ENCODE peak calls at places on chromosome 6, in nine cellular contexts. Y is naive thymus-derived CD4-positive, alpha-beta T cell; X is SW480; P is A172; L is coronary artery; R is Panc1; S is mesenchymal stem cell; B is iris pigment epithelial cell; K is HEK293T. M is an unnamed sample.

GRCh38 chr6:161273356-161273751 is 507 bp downstream of the AGPAT4 start:
- DNase-seq in S (peak), Y (peak), K (no peak), X (no peak), B (peak), L (no peak), R (no peak), P (no peak), M (no peak)

GRCh38 chr6:78781001-78781400 is 86.3 kb upstream of the IRAK1BP1 start:
- DNase-seq in S (no peak), L (no peak), X (peak), P (peak), Y (no peak), R (no peak), K (no peak), B (no peak), M (no peak)

GRCh38 chr6:20916081-20916480 is 381.8 kb downstream of the CDKAL1 start:
- DNase-seq in K (no peak), R (no peak), S (no peak), X (no peak), Y (no peak), B (peak), L (no peak), P (no peak), M (no peak)

GRCh38 chr6:20160541-20161283 is 51.6 kb downstream of the MBOAT1 start:
- DNase-seq in R (no peak), X (no peak), S (no peak), B (no peak), Y (no peak), L (no peak), P (no peak), K (no peak), M (no peak)

GRCh38 chr6:7409740-7410139 is 20.1 kb downstream of the RIOK1 start:
- DNase-seq in S (no peak), L (no peak), K (no peak), X (no peak), P (no peak), Y (no peak), R (no peak), B (no peak), M (no peak)

GRCh38 chr6:124772733-124773319 is 189.4 kb upstream of the RNF217 start:
- DNase-seq in Y (no peak), X (no peak), S (no peak), K (peak), L (no peak), B (no peak), R (no peak), P (no peak), M (no peak)

GRCh38 chr6:21348462-21349195 is 244.9 kb upstream of the SOX4 start:
- DNase-seq in Y (no peak), X (no peak), S (peak), P (peak), L (no peak), B (peak), K (peak), R (peak), M (no peak)

GRCh38 chr6:39389372-39389767 is 66.9 kb upstream of the KCNK16 start:
- DNase-seq in P (no peak), Y (no peak), R (no peak), K (peak), L (no peak), B (no peak), X (no peak), S (peak), M (peak)

GRCh38 chr6:30334077-30334476 is 7.3 kb downstream of the TRIM39 start:
- DNase-seq in Y (no peak), P (peak), B (no peak), X (no peak), R (no peak), L (no peak), K (no peak), S (peak), M (no peak)

GRCh38 chr6:42404494-42404893 is 47.2 kb downstream of the TRERF1 start:
- DNase-seq in X (peak), K (no peak), P (peak), S (peak), L (no peak), Y (no peak), R (no peak), B (peak), M (no peak)

GRCh38 chr6:16759646-16760535 is 1.4 kb downstream of the ATXN1 start:
- DNase-seq in B (peak), S (peak), P (no peak), X (peak), K (peak), R (no peak), Y (peak), L (peak), M (peak)

GRCh38 chr6:2695464-2696095 is 55.1 kb downstream of the MYLK4 start:
- DNase-seq in S (peak), B (peak), K (peak), L (no peak), R (peak), X (peak), Y (no peak), P (peak), M (peak)

GRCh38 chr6:167275436-167275835 is 15.7 kb upstream of the UNC93A start:
- DNase-seq in P (no peak), K (no peak), Y (no peak), L (peak), X (no peak), R (no peak), S (no peak), B (no peak), M (no peak)

GRCh38 chr6:43428112-43428570 is 800 bp downstream of the ABCC10 start:
- DNase-seq in K (no peak), R (no peak), Y (no peak), X (peak), P (no peak), S (no peak), B (no peak), L (no peak), M (no peak)

GRCh38 chr6:18507561-18507960 is 120.4 kb downstream of the RNF144B start:
- DNase-seq in S (no peak), Y (no peak), X (no peak), L (no peak), K (no peak), B (peak), P (no peak), R (no peak), M (no peak)

GRCh38 chr6:53673138-53673801 is 7.7 kb upstream of the KLHL31 start:
- DNase-seq in Y (no peak), S (peak), R (peak), L (no peak), K (no peak), X (peak), P (peak), B (peak), M (peak)

GRCh38 chr6:157999100-158000051 is 17.7 kb downstream of the SYNJ2 start:
- DNase-seq in P (no peak), K (no peak), R (no peak), B (no peak), S (no peak), Y (no peak), X (no peak), L (peak), M (no peak)

GRCh38 chr6:138004423-138005287 is 102.6 kb downstream of the PERP start:
- DNase-seq in R (no peak), S (peak), L (no peak), B (peak), X (peak), K (peak), Y (peak), P (peak), M (peak)

GRCh38 chr6:2884817-2885216 is 18.3 kb downstream of the SERPINB9 start:
- DNase-seq in X (no peak), K (no peak), Y (no peak), S (no peak), P (no peak), L (no peak), B (no peak), R (no peak), M (no peak)

GRCh38 chr6:111662794-111663231 is 57.1 kb upstream of the TRAF3IP2 start:
- DNase-seq in Y (no peak), P (no peak), L (no peak), R (no peak), X (no peak), B (no peak), K (no peak), S (peak), M (no peak)

GRCh38 chr6:89160693-89161092 is 14.8 kb downstream of the PM20D2 start:
- DNase-seq in P (no peak), R (no peak), S (no peak), K (no peak), X (no peak), B (no peak), L (no peak), Y (no peak), M (no peak)

GRCh38 chr6:102415891-102416290 is 1022.4 kb downstream of the GRIK2 start:
- DNase-seq in X (no peak), P (no peak), R (no peak), L (no peak), Y (no peak), S (no peak), K (no peak), B (no peak), M (no peak)

GRCh38 chr6:42026540-42026939 is 23.8 kb upstream of the TAF8 start:
- DNase-seq in Y (no peak), P (no peak), L (no peak), B (no peak), S (no peak), X (no peak), R (no peak), K (no peak), M (no peak)

GRCh38 chr6:20907486-20908071 is 373.3 kb downstream of the CDKAL1 start:
- DNase-seq in Y (no peak), P (no peak), S (no peak), L (no peak), R (no peak), X (no peak), K (no peak), B (no peak), M (no peak)

GRCh38 chr6:95244749-95245148 is 332.6 kb upstream of the MANEA start:
- DNase-seq in Y (no peak), R (no peak), X (no peak), B (peak), K (no peak), S (no peak), L (no peak), P (no peak), M (no peak)

GRCh38 chr6:106185626-106186025 is 99.5 kb downstream of the PRDM1 start:
- DNase-seq in R (no peak), X (no peak), S (no peak), B (no peak), L (no peak), K (no peak), P (no peak), Y (no peak), M (no peak)

GRCh38 chr6:143390278-143390677 is 60.2 kb downstream of the ADAT2 start:
- DNase-seq in S (no peak), K (no peak), L (no peak), R (no peak), X (no peak), B (no peak), Y (no peak), P (no peak), M (no peak)

GRCh38 chr6:620166-620565 is 36.7 kb downstream of the HUS1B start:
- DNase-seq in B (no peak), Y (no peak), K (no peak), P (no peak), S (no peak), X (no peak), R (no peak), L (no peak), M (no peak)

GRCh38 chr6:67914419-67914818 is 720.7 kb upstream of the ADGRB3 start:
- DNase-seq in K (no peak), P (no peak), B (peak), L (no peak), X (no peak), S (no peak), Y (no peak), R (no peak), M (no peak)

GRCh38 chr6:34709386-34709785 is 12.8 kb upstream of the ILRUN start:
- DNase-seq in B (peak), S (no peak), K (no peak), Y (no peak), P (no peak), L (peak), X (no peak), R (no peak), M (peak)

GRCh38 chr6:127100510-127101140 is 17.8 kb upstream of the RSPO3 start:
- DNase-seq in K (no peak), R (no peak), B (peak), L (no peak), S (peak), X (peak), P (no peak), Y (no peak), M (no peak)

GRCh38 chr6:21137708-21138358 is 455.7 kb upstream of the SOX4 start:
- DNase-seq in P (no peak), Y (no peak), S (peak), L (no peak), R (no peak), X (no peak), B (no peak), K (no peak), M (no peak)

GRCh38 chr6:152107973-152108372 is 300.5 kb downstream of the ESR1 start:
- DNase-seq in K (no peak), Y (no peak), P (no peak), L (no peak), S (no peak), X (no peak), B (no peak), R (no peak), M (no peak)

GRCh38 chr6:38110407-38111025 is 291.0 kb downstream of the ZFAND3 start:
- DNase-seq in B (no peak), K (no peak), S (no peak), Y (no peak), R (no peak), P (no peak), L (no peak), X (no peak), M (peak)

GRCh38 chr6:110529907-110530306 is 53.5 kb upstream of the SLC22A16 start:
- DNase-seq in X (no peak), K (no peak), Y (no peak), P (peak), B (no peak), S (peak), R (no peak), L (no peak), M (no peak)

GRCh38 chr6:150328744-150329400 is 39.9 kb upstream of the IYD start:
- DNase-seq in P (no peak), R (no peak), Y (no peak), X (no peak), K (no peak), B (no peak), S (no peak), L (no peak), M (no peak)

GRCh38 chr6:74814440-74814839 is 391.4 kb downstream of the COL12A1 start:
- DNase-seq in P (no peak), X (no peak), K (no peak), B (no peak), S (no peak), L (no peak), R (no peak), Y (no peak), M (no peak)

GRCh38 chr6:111770263-111771083 is 102.8 kb downstream of the FYN start:
- DNase-seq in L (no peak), R (no peak), P (no peak), S (no peak), K (no peak), B (no peak), X (no peak), Y (no peak), M (no peak)

GRCh38 chr6:122075084-122075760 is 324.2 kb upstream of the HSF2 start:
- DNase-seq in X (no peak), R (no peak), S (no peak), P (no peak), K (no peak), B (no peak), Y (no peak), L (no peak), M (no peak)

M was measured in NCI-H1694.